ENCODE peak calls at places on chromosomes 5 and 9, in four cellular contexts. C is HCT116, D is A549, S is K562. E is an unnamed sample.
A peak's percentile ranks its signal among the peaks of the same experiment; 100 is the strongest.

GRCh38 chr9:131082774-131083512 is 13.4 kb upstream of the AIF1L start:
- DNase-seq in C (no peak), D (no peak), S (no peak), E (no peak)

GRCh38 chr9:130453487-130453886 is 8.7 kb downstream of the ASS1 start:
- DNase-seq in C (no peak), D (no peak), S (peak; percentile 48), E (no peak)

GRCh38 chr9:2991292-2991691 is 147.4 kb upstream of the PUM3 start:
- DNase-seq in C (no peak), D (no peak), S (no peak), E (no peak)

GRCh38 chr9:122225323-122226141 is 3.2 kb downstream of the LHX6 start:
- DNase-seq in C (no peak), D (no peak), S (no peak), E (no peak)

GRCh38 chr9:90773593-90773992 is 28.0 kb upstream of the SYK start:
- DNase-seq in C (no peak), D (no peak), S (peak; percentile 17), E (peak; percentile 52)

GRCh38 chr5:52875827-52876226 is 88.1 kb downstream of the ITGA1 start:
- DNase-seq in C (no peak), D (no peak), S (no peak), E (no peak)

GRCh38 chr9:117720555-117720954 is 16.4 kb downstream of the TLR4 start:
- DNase-seq in C (no peak), D (no peak), S (no peak), E (peak; percentile 36)

GRCh38 chr9:72315089-72315509 is 49.9 kb downstream of the ZFAND5 start:
- DNase-seq in C (no peak), D (peak; percentile 78), S (no peak), E (peak; percentile 61)

GRCh38 chr9:5493597-5494511 is 16.5 kb upstream of the PDCD1LG2 start:
- DNase-seq in C (no peak), D (peak; percentile 40), S (peak; percentile 52), E (peak; percentile 72)

GRCh38 chr9:82882744-82883143 is 180.2 kb downstream of the RASEF start:
- DNase-seq in C (no peak), D (no peak), S (no peak), E (no peak)

GRCh38 chr5:76960004-76960625 is 7.3 kb downstream of the CRHBP start:
- DNase-seq in C (no peak), D (no peak), S (no peak), E (peak; percentile 38)

GRCh38 chr9:87834357-87834756 is 48.3 kb upstream of the SPATA31E1 start:
- DNase-seq in C (peak; percentile 29), D (peak; percentile 10), S (peak; percentile 60), E (peak; percentile 19)

GRCh38 chr9:84266087-84266561 is 74.4 kb downstream of the SLC28A3 start:
- DNase-seq in C (no peak), D (peak; percentile 19), S (no peak), E (no peak)

GRCh38 chr5:72465601-72466563 is 41.3 kb downstream of the ZNF366 start:
- DNase-seq in C (no peak), D (no peak), S (no peak), E (peak; percentile 83)

DNA sequence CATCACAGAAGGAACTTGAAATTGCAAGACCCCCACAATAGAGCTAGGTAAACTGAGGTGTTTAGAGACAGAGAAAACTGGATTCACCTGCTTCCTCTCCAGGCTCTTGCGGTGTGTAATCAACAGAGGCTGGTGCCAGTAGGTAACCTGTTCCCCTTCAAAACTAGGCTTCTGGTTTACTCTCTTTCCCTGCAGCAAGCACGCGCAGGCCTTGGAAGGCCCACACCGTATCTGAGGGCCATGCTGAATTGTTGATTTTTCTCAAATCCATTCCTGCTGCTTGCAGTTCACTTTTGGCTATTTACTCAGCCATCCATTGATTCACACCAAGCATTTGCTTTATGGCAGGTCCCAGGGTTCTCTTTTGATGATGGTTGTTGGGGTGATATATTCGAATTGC is 667 bp upstream of the FRRS1L start:
- DNase-seq in C (no peak), D (no peak), S (no peak), E (no peak)
- H3K4me3 ChIP-seq in C (no peak overlapping the region), D (no peak overlapping the region), S (no peak overlapping the region), E (no peak overlapping the region)

DNA sequence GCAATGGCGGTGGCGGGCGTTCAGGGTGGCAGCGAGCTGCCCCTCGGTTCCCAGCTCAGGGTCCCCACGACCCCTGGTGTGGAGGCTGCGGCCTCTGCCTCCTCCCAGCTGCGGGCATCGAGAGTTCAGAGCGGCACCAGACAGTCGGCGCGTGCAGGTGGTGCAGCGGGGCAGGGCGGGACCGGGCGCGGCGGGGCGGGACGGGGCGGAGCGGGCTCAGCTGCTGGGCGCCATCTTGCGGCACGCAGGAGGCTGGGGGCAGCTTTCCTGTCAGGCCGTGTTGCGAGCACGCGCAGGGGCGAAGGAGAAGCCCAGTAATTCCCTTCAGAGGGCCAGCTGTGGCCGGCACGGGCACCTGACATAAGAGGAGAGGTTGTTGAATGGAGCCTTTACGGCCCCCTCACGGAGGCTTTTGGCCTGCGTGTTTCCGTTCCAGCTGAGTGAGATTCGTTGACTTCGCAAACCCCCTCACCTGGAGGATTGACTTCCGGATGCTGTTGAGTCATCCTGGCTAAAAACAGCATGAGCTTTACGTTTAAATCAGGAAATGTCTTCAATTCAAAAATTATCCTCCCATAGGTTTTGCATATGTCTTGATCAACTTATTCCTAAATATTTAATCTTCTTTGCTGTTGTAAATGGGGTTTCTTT is 587 bp downstream of the C5orf47 start:
- DNase-seq in C (no peak), D (no peak), S (no peak), E (no peak)
- TF ChIP-seq MAX in C (no peak), D (no peak), S (no peak), E (no peak)

GRCh38 chr9:129139993-129140396 is 28.8 kb downstream of the PTPA start:
- DNase-seq in C (peak; percentile 95), D (peak; percentile 97), S (peak; percentile 94), E (peak; percentile 99)

GRCh38 chr9:129137292-129138143 is 26.3 kb downstream of the PTPA start:
- DNase-seq in C (no peak), D (no peak), S (no peak), E (no peak)

GRCh38 chr9:129138144-129138462 is 26.9 kb downstream of the PTPA start:
- DNase-seq in C (no peak), D (no peak), S (no peak), E (no peak)

GRCh38 chr9:129139233-129139992 is 28.2 kb downstream of the PTPA start:
- DNase-seq in C (peak; percentile 71), D (peak; percentile 88), S (peak; percentile 92), E (peak; percentile 89)

GRCh38 chr9:129138476-129139232 is 27.4 kb downstream of the PTPA start:
- DNase-seq in C (no peak), D (no peak), S (no peak), E (no peak)
- TF ChIP-seq POLR2A in C (no peak), D (no peak), S (no peak), E (no peak)

GRCh38 chr5:143212261-143212660 is 191.2 kb downstream of the NR3C1 start:
- DNase-seq in C (no peak), D (no peak), S (no peak), E (no peak)

GRCh38 chr5:143214458-143214857 is 189.0 kb downstream of the NR3C1 start:
- DNase-seq in C (no peak), D (no peak), S (no peak), E (no peak)

GRCh38 chr5:143214890-143215289 is 188.6 kb downstream of the NR3C1 start:
- DNase-seq in C (no peak), D (no peak), S (no peak), E (no peak)

GRCh38 chr5:143213231-143213850 is 190.1 kb downstream of the NR3C1 start:
- DNase-seq in C (no peak), D (no peak), S (no peak), E (no peak)

DNA sequence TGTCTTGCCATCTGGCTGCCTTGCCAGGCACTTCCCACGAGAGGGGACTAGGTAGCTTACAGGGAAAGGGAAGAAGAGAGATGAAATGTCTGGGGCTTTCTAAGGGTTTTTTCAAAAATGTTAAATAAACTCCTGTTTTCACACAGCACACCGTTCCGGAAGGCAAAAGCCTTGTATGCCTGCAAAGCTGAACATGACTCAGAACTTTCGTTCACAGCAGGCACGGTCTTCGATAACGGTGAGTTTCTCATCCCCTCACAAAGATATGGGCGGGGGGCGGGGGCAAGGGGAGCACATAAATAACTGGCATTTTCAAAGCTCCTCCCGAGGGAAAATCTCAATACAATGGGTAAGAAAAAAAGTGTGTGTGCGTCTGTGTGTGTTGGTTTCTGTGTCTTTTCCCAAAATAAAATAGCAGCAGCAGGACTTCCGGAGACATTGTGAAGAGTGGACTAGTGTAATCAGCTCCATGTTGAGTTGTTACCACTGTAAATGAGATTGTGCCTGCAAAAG is 189.6 kb downstream of the NR3C1 start:
- DNase-seq in C (no peak), D (no peak), S (peak; percentile 76), E (no peak)
- H3K4me3 ChIP-seq in C (no peak overlapping the region), D (no peak overlapping the region), S (no peak overlapping the region), E (no peak overlapping the region)

DNA sequence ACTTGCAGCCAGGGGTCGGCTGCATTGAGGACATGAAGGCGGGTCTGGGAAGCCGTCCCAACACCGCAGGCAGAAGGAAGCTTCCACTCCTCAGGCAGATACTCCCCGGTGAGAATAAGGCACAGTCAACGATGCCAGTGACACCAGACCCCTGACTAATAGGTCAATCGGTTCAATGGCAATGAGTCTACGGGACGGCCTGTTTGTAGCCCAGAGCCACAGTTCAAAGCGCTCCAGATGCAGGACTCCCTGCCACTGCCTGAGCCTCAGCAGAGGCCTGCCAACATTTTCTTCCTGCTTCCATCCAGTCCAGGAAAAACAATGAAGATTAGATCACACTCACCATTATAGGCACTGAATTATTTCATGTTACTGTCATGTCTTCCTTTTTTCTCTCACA is 84.5 kb upstream of the SIMC1 start:
- DNase-seq in C (no peak), D (no peak), S (no peak), E (no peak)
- TF ChIP-seq MAX in C (no peak), D (no peak), S (no peak), E (no peak)

GRCh38 chr9:137070201-137070905 is at the start of gene SAPCD2:
- DNase-seq in C (peak; percentile 83), D (peak; percentile 88), S (peak; percentile 96), E (peak; percentile 95)
- TF ChIP-seq POLR2A in C (peak; percentile 64), D (peak; percentile 29), S (peak; percentile 71), E (peak; percentile 91)

GRCh38 chr9:126613656-126614055 is at the start of gene LMX1B:
- DNase-seq in C (peak; percentile 63), D (peak; percentile 89), S (no peak), E (no peak)
- H3K4me3 ChIP-seq in C (peak within 1 kb of the TSS; percentile 69), D (peak within 1 kb of the TSS; percentile 79), S (no peak within 1 kb of the TSS), E (no peak within 1 kb of the TSS)

DNA sequence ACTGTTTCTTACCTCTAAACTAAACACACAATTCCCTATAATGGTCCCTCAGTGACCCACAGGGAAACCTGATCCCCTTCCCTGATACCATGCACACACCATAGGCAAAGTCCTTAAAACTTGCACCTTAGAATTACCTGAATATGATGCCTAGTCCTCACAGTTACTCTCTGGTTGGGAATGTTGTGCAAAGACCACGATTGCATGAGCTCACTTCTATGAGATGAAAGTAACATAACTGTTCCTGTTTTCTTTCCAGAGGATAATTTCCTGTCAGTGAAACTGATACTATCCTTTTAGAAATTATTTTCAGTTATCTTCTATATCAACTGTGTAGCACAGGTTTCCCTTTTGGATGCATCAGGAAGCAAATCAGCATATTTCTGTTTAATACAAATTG is 51.4 kb upstream of the TNFAIP8 start:
- DNase-seq in C (no peak), D (no peak), S (no peak), E (no peak)
- TF ChIP-seq MAX in C (no peak), D (no peak), S (no peak), E (no peak)

GRCh38 chr9:129111143-129111761 is at the start of gene PTPA:
- DNase-seq in C (peak; percentile 70), D (peak; percentile 88), S (peak; percentile 92), E (peak; percentile 89)
- TF ChIP-seq POLR2A in C (no peak), D (no peak), S (peak; percentile 78), E (peak; percentile 56)